ENCODE peak calls at places on chromosomes 3 and 15, in four cellular contexts. Q is erythroblast, L is neural crest cell, R is IMR-90. A is an unnamed sample.

GRCh38 chr3:152961323-152961722 is 126.4 kb downstream of the P2RY1 start:
- DNase-seq in Q (peak), L (no peak), R (peak), A (no peak)

GRCh38 chr15:43465105-43465504 is 27.9 kb downstream of the TP53BP1 start:
- DNase-seq in Q (peak), L (no peak), R (peak), A (no peak)

GRCh38 chr15:53987480-53987879 is 9.2 kb downstream of the UNC13C start:
- DNase-seq in Q (no peak), L (no peak), R (no peak), A (no peak)

GRCh38 chr3:183388213-183388612 is 40.2 kb downstream of the MCF2L2 start:
- DNase-seq in Q (no peak), L (no peak), R (no peak), A (no peak)

GRCh38 chr3:186487819-186488218 is 56.4 kb downstream of the CRYGS start:
- DNase-seq in Q (no peak), L (no peak), R (no peak), A (no peak)

GRCh38 chr15:90400005-90400758 is 12.1 kb downstream of the IQGAP1 start:
- DNase-seq in Q (no peak), L (no peak), R (no peak), A (no peak)

GRCh38 chr15:90054618-90055097 is 47.6 kb downstream of the IDH2 start:
- DNase-seq in Q (no peak), L (no peak), R (no peak), A (no peak)

GRCh38 chr3:55859305-55859704 is 372.2 kb upstream of the WNT5A start:
- DNase-seq in Q (no peak), L (no peak), R (no peak), A (no peak)

GRCh38 chr3:171813897-171814460 is 3.7 kb upstream of the PLD1 start:
- DNase-seq in Q (peak), L (no peak), R (no peak), A (no peak)

GRCh38 chr3:33141006-33141405 is 27.2 kb downstream of the CRTAP start:
- DNase-seq in Q (no peak), L (no peak), R (no peak), A (no peak)

GRCh38 chr15:92161039-92161670 is 232.5 kb upstream of the ST8SIA2 start:
- DNase-seq in Q (no peak), L (no peak), R (no peak), A (no peak)

GRCh38 chr3:134685881-134686802 is 35.3 kb upstream of the KY start:
- DNase-seq in Q (no peak), L (no peak), R (peak), A (no peak)

GRCh38 chr3:104032283-104032682 is 1334.4 kb upstream of the ALCAM start:
- DNase-seq in Q (no peak), L (no peak), R (no peak), A (no peak)

GRCh38 chr3:174355505-174355904 is 503.6 kb upstream of the NAALADL2 start:
- DNase-seq in Q (peak), L (no peak), R (peak), A (no peak)

GRCh38 chr3:110881069-110881468 is 190.5 kb upstream of the NECTIN3 start:
- DNase-seq in Q (peak), L (no peak), R (peak), A (no peak)

GRCh38 chr15:43792761-43793493 is 807 bp downstream of the SERF2 start:
- DNase-seq in Q (peak), L (no peak), R (peak), A (no peak)

GRCh38 chr3:1235526-1236120 is 142.8 kb downstream of the CNTN6 start:
- DNase-seq in Q (no peak), L (no peak), R (no peak), A (no peak)

A was measured in sciatic nerve.